ENCODE peak calls at places on chromosome 3, in eight cellular contexts. K, Q, A, N, W, L, F and G are unnamed samples.

GRCh38 chr3:45795882-45796765 is at the start of gene SLC6A20:
- DNase-seq in N (peak), W (peak), A (no peak), F (peak), Q (no peak), L (no peak), K (peak), G (no peak)

GRCh38 chr3:14459787-14460186 is 57.4 kb downstream of the SLC6A6 start:
- DNase-seq in N (no peak), Q (no peak), F (no peak), A (no peak), W (no peak), L (no peak), K (no peak), G (no peak)

GRCh38 chr3:46944191-46944590 is 32.4 kb downstream of the CCDC12 start:
- DNase-seq in K (no peak), N (no peak), A (no peak), F (no peak), L (no peak), Q (no peak), W (no peak), G (no peak)

GRCh38 chr3:71859128-71859519 is 74.2 kb upstream of the PROK2 start:
- DNase-seq in N (no peak), L (no peak), F (peak), Q (no peak), A (peak), K (no peak), W (peak), G (peak)

GRCh38 chr3:129383292-129383860 is 45.1 kb downstream of the EFCAB12 start:
- DNase-seq in F (peak), K (peak), L (peak), A (peak), W (peak), Q (peak), N (peak), G (no peak)

GRCh38 chr3:114675104-114675503 is 381.3 kb downstream of the TIGIT start:
- DNase-seq in W (no peak), F (no peak), N (no peak), A (peak), K (no peak), Q (no peak), L (no peak), G (no peak)

GRCh38 chr3:64074091-64074490 is 50.8 kb upstream of the PSMD6 start:
- DNase-seq in N (no peak), A (peak), K (no peak), L (no peak), Q (no peak), F (no peak), W (peak), G (no peak)

GRCh38 chr3:136023264-136023978 is 57.9 kb downstream of the PPP2R3A start:
- DNase-seq in K (no peak), N (no peak), F (peak), L (no peak), Q (no peak), W (peak), A (no peak), G (no peak)

GRCh38 chr3:33787328-33788009 is 11.0 kb upstream of the PDCD6IP start:
- DNase-seq in L (peak), N (peak), W (peak), A (peak), F (peak), K (peak), Q (peak), G (peak)

GRCh38 chr3:133996251-133996661 is 33.5 kb downstream of the SLCO2A1 start:
- DNase-seq in L (no peak), K (no peak), A (no peak), F (peak), N (no peak), W (no peak), Q (no peak), G (no peak)

GRCh38 chr3:43181202-43181910 is 75.5 kb upstream of the POMGNT2 start:
- DNase-seq in N (peak), L (no peak), W (peak), F (no peak), Q (peak), A (no peak), K (no peak), G (peak)

GRCh38 chr3:104044002-104044401 is 1322.7 kb upstream of the ALCAM start:
- DNase-seq in L (no peak), Q (no peak), F (no peak), A (no peak), K (no peak), W (peak), N (no peak), G (no peak)

GRCh38 chr3:158097571-158098553 is 8.4 kb downstream of the SHOX2 start:
- DNase-seq in F (peak), A (no peak), N (peak), L (peak), Q (peak), W (peak), K (peak), G (peak)

GRCh38 chr3:111691293-111691909 is 96.3 kb upstream of the ZBED2 start:
- DNase-seq in F (peak), A (peak), W (peak), N (no peak), K (no peak), Q (no peak), L (no peak), G (no peak)
- TF ChIP-seq CTCF in F (peak), A (peak), W (peak), N (peak), K (no peak), Q (peak), L (peak), G (peak)

DNA sequence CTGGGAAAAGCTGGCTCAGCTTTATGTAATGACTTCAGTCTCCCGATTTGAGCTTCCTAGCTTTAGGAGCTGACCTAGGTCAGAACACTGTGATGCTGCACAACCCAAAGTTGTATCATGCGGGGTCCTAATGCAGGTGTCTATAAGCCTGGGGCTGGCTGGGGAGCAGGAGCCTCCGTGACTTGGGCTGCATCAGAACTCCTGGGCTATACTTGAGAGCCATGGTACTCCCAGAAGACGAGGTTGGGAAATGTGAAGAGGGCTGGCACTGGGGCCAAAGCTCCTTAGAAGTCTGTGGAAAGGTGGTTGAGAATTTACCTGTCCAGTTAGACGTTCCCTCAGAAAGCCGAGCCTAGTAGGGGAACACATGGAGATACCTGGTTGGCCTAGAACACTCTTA is 57.0 kb downstream of the BSN start:
- DNase-seq in N (no peak), F (no peak), A (no peak), W (no peak), K (no peak), L (no peak), Q (no peak), G (no peak)
- TF ChIP-seq CTCF in N (no peak), F (no peak), A (no peak), W (no peak), K (no peak), L (no peak), Q (no peak), G (no peak)

DNA sequence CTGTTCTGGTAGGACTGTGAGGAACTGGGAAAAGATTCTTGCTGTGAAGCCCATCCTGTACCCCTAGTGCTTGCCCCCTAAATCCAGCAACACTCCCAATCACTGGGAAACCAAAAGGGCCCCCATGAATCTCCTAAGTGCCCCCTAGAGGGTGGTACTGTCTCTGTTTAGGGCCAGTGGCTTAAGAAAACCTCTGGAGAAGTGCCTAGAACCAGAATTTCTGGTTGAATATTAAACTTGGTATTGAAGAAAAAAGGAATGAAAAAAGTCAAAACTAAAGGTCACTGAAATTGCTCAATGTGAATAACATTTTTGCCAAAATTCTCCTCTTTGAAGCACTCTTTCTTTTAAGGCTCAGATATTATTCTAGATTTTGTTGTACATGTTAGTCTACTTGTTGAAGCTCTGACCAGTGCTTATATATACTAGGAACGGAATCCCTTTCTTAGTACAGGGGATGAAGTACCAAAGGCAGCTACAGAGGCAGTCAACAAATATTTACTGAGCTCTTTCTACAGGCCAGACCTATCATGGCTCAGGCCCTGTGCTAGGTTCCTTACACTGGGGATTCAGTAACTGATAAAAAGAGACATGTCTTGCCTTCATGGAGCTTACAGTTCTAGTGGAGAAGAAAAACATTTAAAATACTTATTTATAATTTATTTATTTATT is 138.8 kb downstream of the MYLK start:
- DNase-seq in K (no peak), Q (no peak), W (peak), A (peak), N (no peak), L (no peak), F (no peak), G (no peak)
- TF ChIP-seq CTCF in K (no peak), Q (peak), W (no peak), A (peak), N (no peak), L (no peak), F (peak), G (no peak)

DNA sequence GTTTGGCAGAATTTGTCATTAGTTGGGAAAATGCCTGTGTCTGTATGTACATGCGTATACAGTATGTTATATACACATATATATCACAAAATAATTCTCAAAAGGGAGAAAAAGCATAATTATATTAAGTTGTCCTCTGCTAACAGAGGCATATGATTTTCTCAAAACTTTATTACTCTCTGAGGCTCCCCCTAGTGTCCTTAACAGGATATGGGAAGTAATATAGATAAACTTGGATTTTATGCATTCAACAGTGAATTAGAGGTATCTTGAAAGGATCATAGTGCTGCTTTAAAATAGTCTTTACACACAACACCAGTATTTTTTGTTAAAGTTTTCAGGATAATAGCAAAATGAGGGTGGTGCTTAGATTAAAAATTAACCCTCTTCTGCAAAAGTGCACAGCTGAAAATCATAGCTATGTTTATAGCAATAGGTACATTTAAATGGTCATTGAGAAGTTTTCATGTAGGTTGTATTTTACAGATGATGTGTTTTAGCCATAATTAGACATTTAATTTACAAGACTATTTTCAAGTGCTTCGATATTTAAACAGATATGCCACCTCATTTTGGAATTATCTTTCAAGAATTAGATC is 454.0 kb upstream of the ROBO2 start:
- DNase-seq in F (peak), K (no peak), N (peak), L (no peak), A (peak), W (peak), Q (no peak), G (no peak)
- TF ChIP-seq CTCF in F (peak), K (peak), N (peak), L (peak), A (peak), W (peak), Q (peak), G (peak)

DNA sequence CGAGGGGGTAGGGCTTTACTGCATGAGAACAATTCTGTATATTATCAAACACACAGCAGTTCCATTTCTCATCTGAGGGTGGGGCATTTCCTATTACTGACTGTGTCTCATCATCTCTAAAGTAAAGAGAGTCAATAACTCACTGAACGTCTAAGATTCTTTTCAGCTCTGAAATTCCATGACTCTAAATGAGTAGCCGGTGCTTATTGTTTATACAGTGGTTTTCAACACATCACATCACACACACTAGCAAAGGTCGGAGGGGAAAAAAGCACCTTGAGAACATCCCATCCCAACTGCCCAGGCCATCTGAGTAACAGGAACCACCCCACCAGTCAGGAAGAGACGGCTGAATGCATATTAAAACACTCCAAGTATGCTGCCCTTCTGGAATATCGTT is 196.0 kb downstream of the SUCLG2 start:
- DNase-seq in K (no peak), Q (no peak), L (no peak), F (peak), W (peak), N (no peak), A (no peak), G (no peak)
- TF ChIP-seq CTCF in K (no peak), Q (no peak), L (no peak), F (no peak), W (no peak), N (no peak), A (no peak), G (no peak)

GRCh38 chr3:120113128-120114116 is 19.2 kb upstream of the GSK3B start:
- DNase-seq in F (no peak), W (peak), Q (no peak), A (peak), K (no peak), L (no peak), N (no peak), G (no peak)
- TF ChIP-seq CTCF in F (no peak), W (no peak), Q (no peak), A (no peak), K (no peak), L (no peak), N (no peak), G (no peak)